ENCODE peak calls at places on chromosomes 7 and 10, in eight cellular contexts. L is heart right ventricle, I is adrenal gland, J is Calu3, E is ureter, T is EH, C is dermis blood vessel endothelial cell, N is amniotic stem cell. Z is an unnamed sample.

GRCh38 chr10:131920151-131920550 is 19.3 kb downstream of the PPP2R2D start:
- DNase-seq in L (no peak), I (no peak), J (no peak), E (no peak), T (no peak), C (no peak), N (no peak), Z (no peak)

GRCh38 chr10:71857934-71858890 is 7.2 kb upstream of the PSAP start:
- DNase-seq in L (peak), I (peak), J (no peak), E (no peak), T (no peak), C (no peak), N (no peak), Z (no peak)

GRCh38 chr10:72107325-72108003 is 19.1 kb upstream of the SPOCK2 start:
- DNase-seq in L (no peak), I (no peak), J (peak), E (no peak), T (no peak), C (no peak), N (no peak), Z (no peak)

GRCh38 chr7:69903410-69903809 is 305.1 kb downstream of the AUTS2 start:
- DNase-seq in L (no peak), I (no peak), J (no peak), E (no peak), T (no peak), C (no peak), N (no peak), Z (no peak)

GRCh38 chr7:67484244-67484751 is 487.7 kb downstream of the TYW1 start:
- DNase-seq in L (peak), I (peak), J (peak), E (peak), T (peak), C (peak), N (peak), Z (no peak)

GRCh38 chr10:24618401-24618800 is 105.3 kb downstream of the ARHGAP21 start:
- DNase-seq in L (no peak), I (no peak), J (no peak), E (no peak), T (no peak), C (no peak), N (no peak), Z (no peak)

GRCh38 chr10:97685395-97685958 is 1.6 kb downstream of the AVPI1 start:
- DNase-seq in L (no peak), I (no peak), J (peak), E (no peak), T (peak), C (peak), N (no peak), Z (no peak)

GRCh38 chr10:83990126-83990525 is 149.2 kb upstream of the GHITM start:
- DNase-seq in L (no peak), I (no peak), J (no peak), E (no peak), T (no peak), C (no peak), N (no peak), Z (no peak)

GRCh38 chr10:110206988-110207804 is at the start of gene MXI1:
- DNase-seq in L (peak), I (peak), J (peak), E (peak), T (peak), C (peak), N (peak), Z (peak)

GRCh38 chr7:104196161-104196560 is 11.7 kb downstream of the ORC5 start:
- DNase-seq in L (no peak), I (no peak), J (no peak), E (no peak), T (peak), C (peak), N (no peak), Z (no peak)

GRCh38 chr7:11168622-11169170 is 195.0 kb downstream of the PHF14 start:
- DNase-seq in L (no peak), I (no peak), J (no peak), E (no peak), T (no peak), C (no peak), N (no peak), Z (no peak)

GRCh38 chr7:135837675-135838074 is 89.1 kb upstream of the FAM180A start:
- DNase-seq in L (no peak), I (no peak), J (no peak), E (no peak), T (no peak), C (no peak), N (no peak), Z (no peak)

GRCh38 chr10:43781480-43782361 is 133.0 kb upstream of the ZNF32 start:
- DNase-seq in L (no peak), I (no peak), J (no peak), E (no peak), T (peak), C (no peak), N (no peak), Z (no peak)

GRCh38 chr10:1255166-1255565 is 199.0 kb downstream of the WDR37 start:
- DNase-seq in L (no peak), I (no peak), J (no peak), E (peak), T (no peak), C (no peak), N (no peak), Z (no peak)

GRCh38 chr10:78600740-78601139 is 468.0 kb upstream of the ZMIZ1 start:
- DNase-seq in L (no peak), I (no peak), J (no peak), E (peak), T (peak), C (no peak), N (no peak), Z (no peak)

GRCh38 chr10:70477661-70478162 is 855 bp upstream of the PALD1 start:
- DNase-seq in L (no peak), I (no peak), J (peak), E (no peak), T (no peak), C (peak), N (no peak), Z (peak)

GRCh38 chr7:109387530-109387929 is 817.9 kb downstream of the DNAJB9 start:
- DNase-seq in L (no peak), I (no peak), J (no peak), E (no peak), T (no peak), C (no peak), N (no peak), Z (no peak)